ENCODE peak calls at places on chromosomes 4 and X, in six cellular contexts. G is C1 segment of cervical spinal cord, Z is GF-D8, D is Ammon's horn, J is EH, P is ELR. W is an unnamed sample.

GRCh38 chrX:103215768-103216085 is 819 bp downstream of the BEX4 start:
- DNase-seq in G (no peak), Z (no peak), D (peak; percentile 42), J (peak; percentile 4), P (peak; percentile 7), W (peak; percentile 25)

GRCh38 chrX:130413415-130413814 is 11.6 kb downstream of the RBMX2 start:
- DNase-seq in G (no peak), Z (peak; percentile 0), D (no peak), J (peak; percentile 1), P (no peak), W (no peak)

GRCh38 chr4:183398298-183399129 is 45.9 kb upstream of the CDKN2AIP start:
- DNase-seq in G (peak; percentile 26), Z (peak; percentile 46), D (peak; percentile 83), J (peak; percentile 79), P (peak; percentile 84), W (peak; percentile 57)

GRCh38 chr4:100827756-100828155 is 309.9 kb upstream of the EMCN start:
- DNase-seq in G (no peak), Z (no peak), D (no peak), J (no peak), P (no peak), W (no peak)

GRCh38 chr4:13657016-13657415 is 29.5 kb upstream of the BOD1L1 start:
- DNase-seq in G (no peak), Z (no peak), D (no peak), J (no peak), P (no peak), W (no peak)

GRCh38 chr4:963276-964225 is 9.8 kb downstream of the DGKQ start:
- DNase-seq in G (no peak), Z (no peak), D (no peak), J (no peak), P (no peak), W (no peak)

GRCh38 chr4:85496146-85496849 is 21.3 kb downstream of the ARHGAP24 start:
- DNase-seq in G (no peak), Z (no peak), D (no peak), J (peak; percentile 75), P (peak; percentile 70), W (no peak)

GRCh38 chr4:112857461-112857860 is 192.0 kb upstream of the ANK2 start:
- DNase-seq in G (no peak), Z (no peak), D (no peak), J (peak; percentile 82), P (peak; percentile 91), W (no peak)

GRCh38 chrX:57204306-57204705 is 67.1 kb upstream of the SPIN2A start:
- DNase-seq in G (no peak), Z (no peak), D (no peak), J (no peak), P (no peak), W (no peak)

GRCh38 chr4:87853891-87854290 is 21.1 kb downstream of the MEPE start:
- DNase-seq in G (no peak), Z (no peak), D (no peak), J (no peak), P (no peak), W (no peak)

GRCh38 chr4:119638359-119638758 is 9.8 kb upstream of the PDE5A start:
- DNase-seq in G (no peak), Z (no peak), D (no peak), J (peak; percentile 7), P (no peak), W (no peak)

GRCh38 chrX:78643874-78644273 is 15.3 kb downstream of the RTL3 start:
- DNase-seq in G (no peak), Z (no peak), D (no peak), J (no peak), P (no peak), W (no peak)

GRCh38 chr4:138749303-138749702 is 266.3 kb upstream of the NOCT start:
- DNase-seq in G (no peak), Z (no peak), D (no peak), J (peak; percentile 65), P (peak; percentile 37), W (no peak)

GRCh38 chr4:114636192-114636935 is 37.8 kb downstream of the UGT8 start:
- DNase-seq in G (no peak), Z (no peak), D (peak; percentile 75), J (no peak), P (no peak), W (peak; percentile 93)

GRCh38 chr4:33171873-33172550 is 2451.8 kb downstream of the PCDH7 start:
- DNase-seq in G (no peak), Z (no peak), D (no peak), J (no peak), P (no peak), W (no peak)

GRCh38 chr4:41683321-41683720 is 65.2 kb downstream of the PHOX2B start:
- DNase-seq in G (no peak), Z (no peak), D (no peak), J (peak; percentile 47), P (no peak), W (no peak)

GRCh38 chr4:77095101-77095826 is 19.5 kb upstream of the CCNI start:
- DNase-seq in G (peak; percentile 43), Z (no peak), D (peak; percentile 90), J (peak; percentile 71), P (peak; percentile 77), W (peak; percentile 78)

GRCh38 chr4:140300271-140300970 is 73.0 kb upstream of the SCOC start:
- DNase-seq in G (no peak), Z (no peak), D (peak; percentile 9), J (peak; percentile 63), P (peak; percentile 85), W (no peak)

GRCh38 chr4:52259978-52260377 is 208.9 kb downstream of the SPATA18 start:
- DNase-seq in G (no peak), Z (no peak), D (no peak), J (no peak), P (no peak), W (no peak)

GRCh38 chr4:152166567-152166966 is 369.3 kb downstream of the FBXW7 start:
- DNase-seq in G (no peak), Z (no peak), D (no peak), J (peak; percentile 37), P (peak; percentile 27), W (no peak)

GRCh38 chr4:61442936-61443335 is 242.8 kb downstream of the ADGRL3 start:
- DNase-seq in G (no peak), Z (no peak), D (no peak), J (no peak), P (no peak), W (no peak)